ENCODE peak calls at places on chromosome 6, in five cellular contexts. T, X, O, L and J are unnamed samples.

GRCh38 chr6:91437295-91437694 is 850.4 kb upstream of the MAP3K7 start:
- DNase-seq in T (no peak), X (no peak), O (no peak), L (no peak), J (no peak)

GRCh38 chr6:115545410-115545986 is 515.2 kb downstream of the FRK start:
- DNase-seq in T (no peak), X (no peak), O (no peak), L (peak; percentile 8), J (no peak)

GRCh38 chr6:139219271-139219729 is 72.5 kb downstream of the TXLNB start:
- DNase-seq in T (peak; percentile 90), X (peak; percentile 89), O (peak; percentile 83), L (peak; percentile 66), J (peak; percentile 96)

GRCh38 chr6:33838979-33839378 is 35.2 kb upstream of the MLN start:
- DNase-seq in T (no peak), X (no peak), O (no peak), L (no peak), J (no peak)

GRCh38 chr6:114824409-114824808 is 481.6 kb upstream of the HS3ST5 start:
- DNase-seq in T (no peak), X (no peak), O (no peak), L (no peak), J (no peak)

GRCh38 chr6:169984181-169985120 is 233.0 kb downstream of the ERMARD start:
- DNase-seq in T (no peak), X (peak; percentile 63), O (no peak), L (no peak), J (no peak)

GRCh38 chr6:158627940-158628211 is 16.7 kb downstream of the DYNLT1 start:
- DNase-seq in T (no peak), X (no peak), O (no peak), L (no peak), J (no peak)

GRCh38 chr6:5665173-5665572 is 341.6 kb downstream of the NRN1 start:
- DNase-seq in T (no peak), X (no peak), O (no peak), L (no peak), J (no peak)

GRCh38 chr6:119602215-119603178 is 252.9 kb upstream of the MAN1A1 start:
- DNase-seq in T (peak; percentile 78), X (no peak), O (no peak), L (no peak), J (no peak)

GRCh38 chr6:162636167-162636566 is 91.4 kb downstream of the PRKN start:
- DNase-seq in T (no peak), X (no peak), O (no peak), L (no peak), J (no peak)
- H3K4me3 ChIP-seq in T (no peak overlapping the region), X (no peak overlapping the region), O (no peak overlapping the region), L (no peak overlapping the region), J (no peak overlapping the region)

DNA sequence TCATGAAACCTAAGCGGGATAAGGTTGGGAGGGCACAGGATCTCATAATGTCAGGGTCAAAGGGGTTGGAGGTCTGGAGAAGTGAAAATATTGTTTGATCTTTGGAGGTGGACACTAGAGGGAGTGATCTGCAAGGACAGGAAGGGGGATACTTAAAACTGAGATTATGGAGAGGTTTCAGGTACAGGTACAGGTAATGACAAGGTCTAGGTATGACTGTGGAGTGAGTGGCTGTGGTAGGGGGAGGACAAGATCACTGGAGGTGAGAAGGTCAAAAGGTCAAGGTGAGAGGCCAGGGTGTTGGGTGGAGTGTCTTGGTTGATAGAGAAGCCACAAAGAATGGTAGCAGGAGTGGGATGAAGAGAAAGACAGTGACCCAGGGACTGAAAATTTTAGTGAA is 16.8 kb upstream of the NOTCH4 start:
- DNase-seq in T (no peak), X (no peak), O (no peak), L (no peak), J (no peak)
- TF ChIP-seq CTCF in T (no peak), X (no peak), O (no peak), L (no peak), J (no peak)

GRCh38 chr6:56669585-56669984 is 26.9 kb upstream of the DST start:
- DNase-seq in T (no peak), X (no peak), O (no peak), L (no peak), J (no peak)
- TF ChIP-seq POLR2A in T (no peak), X (no peak), O (no peak), L (no peak), J (no peak)

GRCh38 chr6:399785-400517 is 8.4 kb downstream of the IRF4 start:
- DNase-seq in T (no peak), X (no peak), O (no peak), L (no peak), J (no peak)

GRCh38 chr6:398558-399078 is 7.1 kb downstream of the IRF4 start:
- DNase-seq in T (no peak), X (no peak), O (no peak), L (no peak), J (no peak)

GRCh38 chr6:397604-398003 is 6.1 kb downstream of the IRF4 start:
- DNase-seq in T (no peak), X (no peak), O (no peak), L (no peak), J (no peak)

GRCh38 chr6:397056-397455 is 5.5 kb downstream of the IRF4 start:
- DNase-seq in T (no peak), X (no peak), O (no peak), L (no peak), J (no peak)

DNA sequence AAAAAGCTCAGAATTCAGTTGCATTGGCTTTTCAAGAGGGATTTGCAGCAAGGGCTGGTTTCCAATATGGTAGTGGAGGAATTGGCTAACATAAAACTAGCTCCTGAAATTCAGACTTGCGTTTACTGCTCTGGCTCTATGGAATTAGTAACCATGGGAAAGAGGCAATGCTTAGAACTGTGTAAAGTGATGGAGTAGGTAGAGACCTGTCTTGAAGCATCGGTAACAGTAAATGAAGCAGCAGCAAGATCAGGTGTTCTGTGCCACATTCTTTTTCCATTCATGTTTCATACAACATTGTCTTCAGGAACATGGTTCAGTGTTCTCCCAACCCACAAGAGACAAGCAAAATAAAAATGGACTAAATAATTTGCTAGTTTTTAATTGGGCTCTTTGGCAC is 6.5 kb downstream of the IRF4 start:
- DNase-seq in T (no peak), X (no peak), O (no peak), L (no peak), J (no peak)
- H3K4me3 ChIP-seq in T (no peak overlapping the region), X (no peak overlapping the region), O (no peak overlapping the region), L (no peak overlapping the region), J (no peak overlapping the region)

GRCh38 chr6:15280961-15281360 is 35.1 kb downstream of the JARID2 start:
- DNase-seq in T (no peak), X (no peak), O (no peak), L (no peak), J (no peak)
- TF ChIP-seq CTCF in T (no peak), X (no peak), O (no peak), L (no peak), J (no peak)

GRCh38 chr6:7887278-7887991 is 23.2 kb downstream of the TXNDC5 start:
- DNase-seq in T (no peak), X (no peak), O (no peak), L (no peak), J (no peak)
- TF ChIP-seq POLR2A in T (no peak), X (no peak), O (no peak), L (no peak), J (no peak)

DNA sequence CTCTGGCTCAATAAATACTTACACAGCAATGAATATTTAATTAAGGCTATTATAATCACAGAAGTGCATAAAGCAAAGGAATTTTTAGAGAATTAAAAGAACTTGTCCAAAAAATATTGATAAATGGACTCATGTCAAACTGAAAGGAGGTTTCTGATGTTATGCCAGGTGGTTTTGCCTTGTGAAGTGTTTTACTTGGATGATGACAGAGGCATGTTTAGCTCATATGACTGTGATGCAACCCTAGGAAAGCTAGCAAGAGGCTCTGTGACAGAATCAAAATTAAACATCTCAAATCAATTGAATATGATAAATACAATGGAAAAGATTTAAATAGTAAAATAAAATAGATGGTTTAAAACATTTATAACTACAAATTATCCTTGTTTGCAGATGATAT is 137.3 kb downstream of the TMEM200A start:
- DNase-seq in T (peak; percentile 71), X (no peak), O (no peak), L (no peak), J (no peak)
- H3K4me3 ChIP-seq in T (no peak overlapping the region), X (no peak overlapping the region), O (no peak overlapping the region), L (no peak overlapping the region), J (no peak overlapping the region)

GRCh38 chr6:143528164-143528811 is 16.8 kb upstream of the FUCA2 start:
- DNase-seq in T (no peak), X (no peak), O (no peak), L (no peak), J (no peak)

GRCh38 chr6:143527677-143528076 is 16.2 kb upstream of the FUCA2 start:
- DNase-seq in T (no peak), X (no peak), O (no peak), L (no peak), J (no peak)

GRCh38 chr6:143531720-143532504 is 20.4 kb upstream of the FUCA2 start:
- DNase-seq in T (no peak), X (no peak), O (no peak), L (no peak), J (no peak)

DNA sequence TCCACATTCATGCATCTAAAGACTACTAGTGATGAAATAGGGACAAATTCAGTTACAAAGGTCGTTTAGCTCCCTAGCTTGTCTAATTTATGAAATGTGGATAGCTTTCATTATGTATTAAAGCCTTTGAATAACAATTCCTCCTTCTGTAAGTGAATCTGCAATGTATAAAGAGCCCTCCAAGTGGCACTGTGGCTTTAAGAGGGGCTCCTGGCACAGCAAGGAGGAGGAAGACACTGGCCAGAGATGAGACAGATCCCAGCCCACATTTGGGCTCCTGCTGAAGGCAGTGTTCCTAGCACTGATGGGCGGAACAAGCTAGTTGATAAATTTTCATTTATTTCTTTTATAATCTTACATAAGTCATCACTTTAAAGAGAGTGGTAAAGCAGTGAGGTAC is 17.6 kb upstream of the FUCA2 start:
- DNase-seq in T (no peak), X (no peak), O (no peak), L (no peak), J (no peak)
- TF ChIP-seq CTCF in T (no peak), X (no peak), O (no peak), L (no peak), J (no peak)